ENCODE peak calls at places on chromosomes 7 and 10, in six cellular contexts. O is HepG2, I is K562, G is SK-N-SH, M is GM12878, D is H1. Y is an unnamed sample.

GRCh38 chr10:53209941-53210611 is 437.5 kb upstream of the MBL2 start:
- DNase-seq in O (peak; percentile 14), I (no peak), G (peak; percentile 27), M (no peak), D (no peak), Y (no peak)

GRCh38 chr7:39458346-39458745 is 107.9 kb upstream of the YAE1 start:
- DNase-seq in O (no peak), I (peak; percentile 32), G (peak; percentile 30), M (no peak), D (no peak), Y (no peak)

GRCh38 chr10:61084493-61084892 is 140.5 kb upstream of the RHOBTB1 start:
- DNase-seq in O (no peak), I (no peak), G (no peak), M (no peak), D (no peak), Y (no peak)

GRCh38 chr7:137395425-137395824 is 51.9 kb upstream of the PTN start:
- DNase-seq in O (no peak), I (no peak), G (no peak), M (no peak), D (no peak), Y (no peak)

GRCh38 chr10:5014936-5015335 is 11.3 kb upstream of the AKR1C2 start:
- DNase-seq in O (peak; percentile 29), I (peak; percentile 12), G (no peak), M (no peak), D (no peak), Y (no peak)

GRCh38 chr7:132755538-132756481 is 179.5 kb upstream of the PLXNA4 start:
- DNase-seq in O (no peak), I (no peak), G (peak; percentile 70), M (no peak), D (no peak), Y (no peak)

GRCh38 chr10:70715853-70716795 is 43.8 kb downstream of the ADAMTS14 start:
- DNase-seq in O (peak; percentile 19), I (peak; percentile 94), G (no peak), M (peak; percentile 9), D (no peak), Y (peak; percentile 76)

GRCh38 chr7:121313793-121314676 is 14.8 kb upstream of the WNT16 start:
- DNase-seq in O (no peak), I (no peak), G (no peak), M (peak; percentile 50), D (no peak), Y (no peak)

GRCh38 chr7:121529003-121529402 is 132.9 kb upstream of the FAM3C start:
- DNase-seq in O (no peak), I (no peak), G (no peak), M (no peak), D (no peak), Y (no peak)

GRCh38 chr7:99375070-99375807 is 709 bp downstream of the ARPC1B start:
- DNase-seq in O (peak; percentile 64), I (peak; percentile 81), G (peak; percentile 92), M (no peak), D (peak; percentile 70), Y (peak; percentile 73)

GRCh38 chr7:75624134-75624832 is 114.5 kb downstream of the HIP1 start:
- DNase-seq in O (no peak), I (no peak), G (no peak), M (no peak), D (no peak), Y (peak; percentile 94)

GRCh38 chr7:55517936-55518689 is 54.2 kb downstream of the VOPP1 start:
- DNase-seq in O (no peak), I (no peak), G (no peak), M (no peak), D (no peak), Y (no peak)

GRCh38 chr10:80506189-80506575 is 31.5 kb upstream of the SH2D4B start:
- DNase-seq in O (peak; percentile 87), I (no peak), G (no peak), M (no peak), D (no peak), Y (no peak)

GRCh38 chr10:23694921-23695824 is 256.3 kb downstream of the OTUD1 start:
- DNase-seq in O (no peak), I (no peak), G (peak; percentile 44), M (no peak), D (peak; percentile 49), Y (no peak)

GRCh38 chr7:5766321-5766761 is 15.1 kb downstream of the RNF216 start:
- DNase-seq in O (no peak), I (no peak), G (no peak), M (no peak), D (no peak), Y (no peak)

GRCh38 chr10:29056729-29057128 is 232.1 kb upstream of the LYZL1 start:
- DNase-seq in O (no peak), I (no peak), G (peak; percentile 45), M (no peak), D (no peak), Y (no peak)

GRCh38 chr10:112959207-112959838 is 9.3 kb downstream of the TCF7L2 start:
- DNase-seq in O (no peak), I (no peak), G (no peak), M (no peak), D (no peak), Y (no peak)

GRCh38 chr10:79293841-79294705 is 53.2 kb upstream of the PPIF start:
- DNase-seq in O (no peak), I (no peak), G (no peak), M (no peak), D (no peak), Y (peak; percentile 90)

GRCh38 chr7:152735443-152736004 is 24.0 kb upstream of the ACTR3B start:
- DNase-seq in O (no peak), I (no peak), G (peak; percentile 50), M (no peak), D (no peak), Y (no peak)

GRCh38 chr10:13102002-13102794 is 2.2 kb downstream of the OPTN start:
- DNase-seq in O (peak; percentile 51), I (no peak), G (no peak), M (no peak), D (no peak), Y (no peak)

GRCh38 chr7:105345003-105345402 is 43.7 kb downstream of the SRPK2 start:
- DNase-seq in O (no peak), I (no peak), G (no peak), M (no peak), D (peak; percentile 37), Y (no peak)

GRCh38 chr7:151671514-151671913 is 151.8 kb upstream of the RHEB start:
- DNase-seq in O (no peak), I (no peak), G (no peak), M (no peak), D (no peak), Y (no peak)

GRCh38 chr7:15378494-15378893 is 183.3 kb downstream of the AGMO start:
- DNase-seq in O (no peak), I (no peak), G (no peak), M (no peak), D (no peak), Y (no peak)
- TF ChIP-seq GABPA in O (no peak), I (no peak), G (no peak), M (no peak), D (no peak), Y (no peak)

GRCh38 chr7:138867744-138868143 is 69.7 kb upstream of the ATP6V0A4 start:
- DNase-seq in O (no peak), I (no peak), G (no peak), M (no peak), D (peak; percentile 33), Y (no peak)

GRCh38 chr7:138864667-138865066 is 66.7 kb upstream of the ATP6V0A4 start:
- DNase-seq in O (no peak), I (no peak), G (no peak), M (no peak), D (no peak), Y (peak; percentile 88)

GRCh38 chr7:138866353-138866752 is 68.4 kb upstream of the ATP6V0A4 start:
- DNase-seq in O (no peak), I (no peak), G (no peak), M (no peak), D (no peak), Y (no peak)

GRCh38 chr7:138863931-138864330 is 65.9 kb upstream of the ATP6V0A4 start:
- DNase-seq in O (no peak), I (no peak), G (no peak), M (no peak), D (no peak), Y (no peak)

GRCh38 chr7:138865843-138866242 is 67.8 kb upstream of the ATP6V0A4 start:
- DNase-seq in O (no peak), I (peak; percentile 42), G (no peak), M (peak; percentile 4), D (peak; percentile 58), Y (peak; percentile 33)
- TF ChIP-seq CTCF in O (peak; percentile 67), I (peak; percentile 75), G (peak; percentile 40), M (peak; percentile 44), D (peak; percentile 36), Y (peak; percentile 76)

DNA sequence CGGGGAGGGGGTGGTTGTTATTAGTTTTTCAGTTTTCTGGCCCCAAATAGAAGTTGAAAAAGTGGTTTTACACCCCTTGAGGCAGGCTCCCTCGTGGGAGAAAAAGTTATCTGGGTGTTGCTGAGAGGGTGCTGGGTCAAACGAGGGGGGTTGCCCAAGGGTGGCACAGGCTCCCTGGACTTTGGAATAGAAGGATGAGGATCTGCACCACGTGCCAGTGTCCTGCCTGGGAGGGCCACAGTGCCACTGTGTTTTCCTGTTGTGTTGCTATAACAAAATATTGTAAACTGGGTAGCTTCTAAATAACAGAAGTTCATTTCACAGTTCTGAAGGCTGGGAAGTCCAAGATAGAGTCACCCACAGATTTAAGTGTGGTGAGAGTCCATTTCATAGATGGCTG is 181.9 kb downstream of the CXCL12 start:
- DNase-seq in O (no peak), I (no peak), G (no peak), M (no peak), D (no peak), Y (no peak)
- TF ChIP-seq POLR2AphosphoS5 in O (no peak), I (no peak), G (no peak), M (no peak), D (no peak), Y (no peak)

DNA sequence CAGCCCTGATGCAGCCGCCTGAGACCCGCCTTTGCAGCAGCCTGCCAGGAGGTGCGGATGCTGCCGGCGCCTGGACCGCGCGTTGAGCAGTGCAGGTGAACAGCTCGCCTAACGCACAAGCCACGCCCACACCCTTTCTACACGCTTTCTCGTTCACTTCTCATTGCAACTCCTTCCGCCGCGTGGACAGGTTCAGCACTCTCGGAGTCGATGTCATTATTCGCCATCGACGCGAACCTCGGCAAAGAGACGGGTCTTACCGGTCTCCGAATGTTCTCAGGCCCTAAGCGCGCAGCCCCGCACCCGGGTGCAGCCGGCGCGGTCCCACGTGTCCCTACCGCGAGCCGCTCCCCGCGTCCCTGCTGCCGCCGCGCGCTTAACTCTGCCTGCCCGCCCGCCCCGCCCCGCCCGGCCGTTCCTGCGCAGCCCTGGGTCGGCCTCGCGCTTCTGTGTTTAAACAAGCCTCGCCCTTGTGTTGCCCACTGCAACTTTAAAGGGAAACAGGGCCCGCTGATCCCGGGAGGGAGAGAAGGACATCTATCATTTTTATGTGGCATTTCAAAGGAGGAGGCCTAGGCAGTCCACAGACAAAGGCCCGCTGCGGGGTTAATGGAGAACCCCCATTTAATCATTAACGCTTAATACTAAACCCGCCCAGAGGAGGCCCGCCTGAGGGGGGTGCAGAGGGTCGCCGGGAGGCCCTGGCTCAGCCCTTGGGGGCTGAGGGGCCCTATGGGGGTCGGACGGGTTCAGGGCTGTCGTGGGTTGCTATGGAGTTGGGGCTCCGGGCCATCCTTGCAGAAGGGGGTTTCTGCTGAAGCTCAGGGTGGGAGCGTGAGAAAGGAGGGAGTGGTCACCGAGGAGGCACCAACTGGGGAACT is 128.5 kb downstream of the WDR11 start:
- DNase-seq in O (peak; percentile 16), I (no peak), G (peak; percentile 84), M (no peak), D (peak; percentile 74), Y (peak; percentile 36)
- TF ChIP-seq GABPA in O (no peak), I (no peak), G (no peak), M (no peak), D (no peak), Y (no peak)

Y was measured in HL-60.